ENCODE peak calls at places on chromosomes 2 and 18, in nine cellular contexts. L is A549; B is GM12865; E is colonic mucosa; G is retinal pigment epithelial cell; Y is AG04450; O is astrocyte; H is HCT116; I is CD8-positive, alpha-beta T cell. D is an unnamed sample.

GRCh38 chr2:163734911-163735691 is 707 bp downstream of the FIGN start:
- DNase-seq in L (no peak), B (no peak), E (no peak), G (no peak), Y (no peak), O (no peak), H (no peak), I (no peak), D (no peak)

GRCh38 chr2:3024401-3024935 is 353.1 kb downstream of the EIPR1 start:
- DNase-seq in L (no peak), B (no peak), E (no peak), G (no peak), Y (no peak), O (no peak), H (no peak), I (no peak), D (no peak)

GRCh38 chr2:9112079-9112721 is 94.4 kb upstream of the ASAP2 start:
- DNase-seq in L (peak; percentile 54), B (no peak), E (no peak), G (peak; percentile 76), Y (peak; percentile 86), O (peak; percentile 91), H (peak; percentile 57), I (no peak), D (peak; percentile 81)

GRCh38 chr2:178383718-178384117 is 67.3 kb downstream of the PRKRA start:
- DNase-seq in L (no peak), B (no peak), E (no peak), G (no peak), Y (no peak), O (no peak), H (no peak), I (no peak), D (no peak)

GRCh38 chr2:238507836-238508235 is 81.1 kb downstream of the ASB1 start:
- DNase-seq in L (no peak), B (no peak), E (no peak), G (no peak), Y (no peak), O (no peak), H (no peak), I (no peak), D (no peak)

GRCh38 chr2:43226955-43227829 is 786 bp upstream of the ZFP36L2 start:
- DNase-seq in L (peak; percentile 87), B (peak; percentile 83), E (peak; percentile 97), G (peak; percentile 95), Y (no peak), O (peak; percentile 57), H (peak; percentile 47), I (peak; percentile 61), D (peak; percentile 62)

GRCh38 chr2:128835342-128835855 is 516.7 kb upstream of the HS6ST1 start:
- DNase-seq in L (no peak), B (no peak), E (no peak), G (no peak), Y (no peak), O (no peak), H (no peak), I (no peak), D (no peak)

GRCh38 chr2:64574871-64575270 is 50.7 kb downstream of the AFTPH start:
- DNase-seq in L (no peak), B (no peak), E (no peak), G (no peak), Y (no peak), O (no peak), H (no peak), I (no peak), D (no peak)

GRCh38 chr2:174972924-174973323 is 32.3 kb downstream of the CHN1 start:
- DNase-seq in L (peak; percentile 16), B (no peak), E (no peak), G (no peak), Y (peak; percentile 26), O (peak; percentile 91), H (no peak), I (no peak), D (no peak)

GRCh38 chr2:106575955-106576354 is 88.8 kb downstream of the CD8B2 start:
- DNase-seq in L (no peak), B (no peak), E (no peak), G (peak; percentile 43), Y (no peak), O (peak; percentile 65), H (no peak), I (no peak), D (no peak)

GRCh38 chr2:21822505-21822904 is 698.7 kb downstream of the TDRD15 start:
- DNase-seq in L (no peak), B (no peak), E (no peak), G (no peak), Y (no peak), O (no peak), H (no peak), I (no peak), D (no peak)

GRCh38 chr18:61702007-61702406 is 190.8 kb downstream of the RNF152 start:
- DNase-seq in L (no peak), B (no peak), E (no peak), G (no peak), Y (no peak), O (peak; percentile 86), H (no peak), I (no peak), D (no peak)

GRCh38 chr2:14577843-14578242 is 54.7 kb upstream of the LRATD1 start:
- DNase-seq in L (no peak), B (no peak), E (no peak), G (no peak), Y (no peak), O (no peak), H (no peak), I (no peak), D (no peak)

GRCh38 chr2:109069430-109070194 is 59.4 kb upstream of the SH3RF3 start:
- DNase-seq in L (no peak), B (no peak), E (peak; percentile 13), G (no peak), Y (no peak), O (no peak), H (no peak), I (no peak), D (no peak)

GRCh38 chr18:29823671-29824070 is 1218.9 kb downstream of the DSC3 start:
- DNase-seq in L (no peak), B (no peak), E (no peak), G (no peak), Y (no peak), O (no peak), H (no peak), I (no peak), D (no peak)

GRCh38 chr2:1770566-1771380 is 26.5 kb upstream of the PXDN start:
- DNase-seq in L (no peak), B (no peak), E (no peak), G (no peak), Y (no peak), O (no peak), H (no peak), I (no peak), D (no peak)

GRCh38 chr2:170926743-170927297 is 2.2 kb upstream of the GORASP2 start:
- DNase-seq in L (no peak), B (no peak), E (no peak), G (no peak), Y (no peak), O (no peak), H (no peak), I (no peak), D (no peak)

GRCh38 chr18:33833847-33834246 is 255.8 kb downstream of the ASXL3 start:
- DNase-seq in L (no peak), B (peak; percentile 37), E (no peak), G (no peak), Y (no peak), O (no peak), H (no peak), I (no peak), D (no peak)

GRCh38 chr2:18047896-18048657 is 169.6 kb downstream of the KCNS3 start:
- DNase-seq in L (peak; percentile 5), B (no peak), E (no peak), G (peak; percentile 91), Y (no peak), O (peak; percentile 36), H (peak; percentile 16), I (no peak), D (no peak)

DNA sequence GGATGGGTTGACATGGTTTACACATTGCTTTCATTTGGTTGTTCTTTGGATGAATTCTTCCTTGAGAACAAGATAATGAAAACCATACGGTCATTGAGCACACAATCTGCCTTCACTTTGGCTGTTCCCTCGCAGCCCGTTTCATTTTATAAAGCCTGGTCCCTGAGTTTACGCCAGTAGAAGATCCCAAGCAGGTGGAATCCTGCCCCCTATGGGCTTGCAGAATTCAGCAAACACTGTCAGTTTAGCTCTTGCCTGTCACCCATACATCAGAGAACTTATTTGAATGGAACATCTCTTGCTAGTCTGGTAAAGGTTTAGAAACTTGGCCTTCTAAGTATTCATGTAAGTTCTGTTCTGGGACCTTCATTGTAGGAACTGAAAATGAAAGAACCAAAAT is 666.4 kb upstream of the ZEB2 start:
- DNase-seq in L (no peak), B (peak; percentile 6), E (no peak), G (no peak), Y (no peak), O (no peak), H (no peak), I (no peak), D (no peak)
- TF ChIP-seq CTCF in L (no peak), B (no peak), E (no peak), G (no peak), Y (no peak), O (no peak), H (peak; percentile 45), I (no peak), D (peak; percentile 57)

GRCh38 chr2:28394997-28395333 is 2.3 kb downstream of the FOSL2 start:
- DNase-seq in L (no peak), B (no peak), E (no peak), G (no peak), Y (no peak), O (no peak), H (no peak), I (no peak), D (no peak)
- H3K4me3 ChIP-seq in L (peak overlapping the region; percentile 78), B (no peak overlapping the region), E (peak overlapping the region; percentile 85), G (peak overlapping the region; percentile 79), Y (peak overlapping the region; percentile 74), O (peak overlapping the region; percentile 82), H (peak overlapping the region; percentile 70), I (peak overlapping the region; percentile 40), D (peak overlapping the region; percentile 74)

DNA sequence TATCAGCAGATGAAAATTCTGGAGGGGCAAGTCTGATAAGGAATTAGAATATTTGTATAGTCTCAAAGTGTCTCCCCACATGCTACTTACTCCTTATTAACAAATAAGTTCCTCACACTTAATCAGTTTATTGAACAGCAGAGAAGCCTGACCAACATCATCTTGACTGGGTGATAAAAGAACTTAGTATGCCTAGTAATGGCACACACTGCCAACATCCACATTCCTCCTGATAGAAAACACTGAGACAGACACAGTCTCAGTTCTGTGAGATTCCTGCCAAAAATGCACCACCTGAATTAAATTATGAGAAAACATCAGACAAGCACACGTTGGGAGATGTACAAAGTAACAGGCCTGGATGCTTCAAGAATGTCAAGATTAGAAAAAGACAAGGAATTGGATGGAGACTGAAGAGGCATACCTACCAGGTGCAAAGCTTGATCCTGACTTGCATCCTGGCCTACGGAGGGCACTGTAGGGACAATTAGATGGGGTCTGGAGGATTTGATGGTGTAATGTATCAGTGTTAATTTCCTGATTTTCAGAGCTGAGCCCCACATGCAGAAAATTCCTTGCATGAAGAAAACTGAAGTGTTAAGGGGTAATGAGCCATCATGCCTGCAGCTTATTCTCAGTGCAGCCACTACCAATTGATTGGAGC is 200.4 kb upstream of the SH3BP4 start:
- DNase-seq in L (no peak), B (no peak), E (no peak), G (no peak), Y (no peak), O (no peak), H (no peak), I (no peak), D (no peak)
- TF ChIP-seq CTCF in L (peak; percentile 20), B (no peak), E (no peak), G (no peak), Y (no peak), O (no peak), H (no peak), I (no peak), D (no peak)

GRCh38 chr18:3016584-3017292 is 3.8 kb upstream of the LPIN2 start:
- DNase-seq in L (no peak), B (no peak), E (no peak), G (no peak), Y (no peak), O (no peak), H (no peak), I (no peak), D (no peak)
- H3K4me3 ChIP-seq in L (no peak overlapping the region), B (no peak overlapping the region), E (no peak overlapping the region), G (no peak overlapping the region), Y (no peak overlapping the region), O (no peak overlapping the region), H (no peak overlapping the region), I (no peak overlapping the region), D (no peak overlapping the region)

D was measured in dorsolateral prefrontal cortex.